ENCODE peak calls at places on chromosome 5, in seven cellular contexts. I is upper lobe of right lung; D is PC-3; V is uterus; O is CD8-positive, alpha-beta T cell; M is CD4-positive, CD25-positive, alpha-beta regulatory T cell; N is heart left ventricle. F is an unnamed sample. For H3K4me1, the result is how much of the 10 kb centered on the place peaks cover.

GRCh38 chr5:155941340-155941739 is 385.6 kb upstream of the SGCD start:
- DNase-seq in I (no peak), D (no peak), V (no peak), O (no peak), M (no peak), N (no peak), F (no peak)

GRCh38 chr5:133274597-133274935 is 222.8 kb downstream of the HSPA4 start:
- DNase-seq in I (no peak), D (no peak), V (no peak), O (no peak), M (no peak), N (no peak), F (no peak)

GRCh38 chr5:73822276-73822988 is 196.4 kb downstream of the ARHGEF28 start:
- DNase-seq in I (no peak), D (no peak), V (no peak), O (no peak), M (no peak), N (no peak), F (no peak)

GRCh38 chr5:175109058-175109755 is 334.8 kb downstream of the DRD1 start:
- DNase-seq in I (no peak), D (no peak), V (no peak), O (no peak), M (no peak), N (no peak), F (no peak)

GRCh38 chr5:129906177-129906887 is 2.1 kb downstream of the CHSY3 start:
- DNase-seq in I (peak), D (no peak), V (peak), O (no peak), M (no peak), N (peak), F (no peak)

GRCh38 chr5:6013496-6013895 is 364.9 kb downstream of the MED10 start:
- DNase-seq in I (no peak), D (no peak), V (no peak), O (no peak), M (no peak), N (no peak), F (no peak)

GRCh38 chr5:157219491-157220271 is 39.0 kb downstream of the ITK start:
- DNase-seq in I (no peak), D (no peak), V (no peak), O (no peak), M (no peak), N (no peak), F (no peak)

GRCh38 chr5:10133830-10134229 is 115.9 kb downstream of the ATPSCKMT start:
- DNase-seq in I (no peak), D (peak), V (no peak), O (no peak), M (no peak), N (no peak), F (no peak)

GRCh38 chr5:54360089-54360488 is 49.7 kb upstream of the ARL15 start:
- DNase-seq in I (no peak), D (peak), V (no peak), O (no peak), M (no peak), N (no peak), F (no peak)

GRCh38 chr5:88875609-88876234 is 7.3 kb downstream of the MEF2C start:
- DNase-seq in I (no peak), D (peak), V (no peak), O (no peak), M (no peak), N (no peak), F (no peak)

GRCh38 chr5:134070979-134071849 is 43.3 kb upstream of the TCF7 start:
- DNase-seq in I (no peak), D (no peak), V (no peak), O (peak), M (no peak), N (no peak), F (no peak)

GRCh38 chr5:112957970-112958773 is 18.4 kb upstream of the DCP2 start:
- DNase-seq in I (peak), D (peak), V (peak), O (no peak), M (no peak), N (peak), F (peak)

GRCh38 chr5:172076783-172077244 is 70.4 kb upstream of the FBXW11 start:
- DNase-seq in I (no peak), D (no peak), V (no peak), O (no peak), M (no peak), N (no peak), F (no peak)

GRCh38 chr5:141172381-141173204 is at the start of gene PCDHB7:
- DNase-seq in I (no peak), D (no peak), V (no peak), O (no peak), M (no peak), N (no peak), F (no peak)

GRCh38 chr5:168324864-168325615 is 33.6 kb downstream of the WWC1 start:
- DNase-seq in I (no peak), D (peak), V (no peak), O (no peak), M (no peak), N (no peak), F (peak)

GRCh38 chr5:14385022-14385421 is 196.6 kb upstream of the OTULINL start:
- DNase-seq in I (no peak), D (no peak), V (no peak), O (peak), M (no peak), N (no peak), F (no peak)

GRCh38 chr5:112546946-112547647 is 128.0 kb upstream of the EPB41L4A start:
- DNase-seq in I (no peak), D (no peak), V (no peak), O (no peak), M (no peak), N (no peak), F (no peak)

GRCh38 chr5:54757541-54757940 is 227.9 kb downstream of the ESM1 start:
- DNase-seq in I (no peak), D (no peak), V (no peak), O (no peak), M (no peak), N (no peak), F (no peak)

GRCh38 chr5:73121109-73121443 is 701 bp downstream of the TMEM171 start:
- DNase-seq in I (no peak), D (peak), V (no peak), O (no peak), M (no peak), N (no peak), F (no peak)

GRCh38 chr5:123359454-123359853 is 63.7 kb downstream of the CEP120 start:
- DNase-seq in I (no peak), D (no peak), V (no peak), O (no peak), M (no peak), N (no peak), F (no peak)

GRCh38 chr5:73374520-73375235 is 73.9 kb downstream of the FOXD1 start:
- DNase-seq in I (no peak), D (peak), V (no peak), O (no peak), M (no peak), N (no peak), F (no peak)

GRCh38 chr5:138159666-138160065 is 18.8 kb downstream of the BRD8 start:
- DNase-seq in I (no peak), D (no peak), V (no peak), O (no peak), M (no peak), N (no peak), F (no peak)

GRCh38 chr5:172707285-172708182 is 63.5 kb downstream of the DUSP1 start:
- DNase-seq in I (peak), D (peak), V (no peak), O (no peak), M (no peak), N (no peak), F (no peak)

GRCh38 chr5:140365282-140365681 is 5.3 kb downstream of the SLC4A9 start:
- DNase-seq in I (no peak), D (peak), V (no peak), O (no peak), M (no peak), N (no peak), F (no peak)

GRCh38 chr5:130514984-130515690 is 610.9 kb downstream of the CHSY3 start:
- DNase-seq in I (no peak), D (peak), V (no peak), O (no peak), M (no peak), N (no peak), F (no peak)

GRCh38 chr5:143227301-143227700 is 176.2 kb downstream of the NR3C1 start:
- DNase-seq in I (no peak), D (no peak), V (no peak), O (no peak), M (no peak), N (no peak), F (no peak)
- H3K4me1 ChIP-seq in I (under half), D (under half), V (under half), O (under half), M (half or more), N (under half), F (under half)

DNA sequence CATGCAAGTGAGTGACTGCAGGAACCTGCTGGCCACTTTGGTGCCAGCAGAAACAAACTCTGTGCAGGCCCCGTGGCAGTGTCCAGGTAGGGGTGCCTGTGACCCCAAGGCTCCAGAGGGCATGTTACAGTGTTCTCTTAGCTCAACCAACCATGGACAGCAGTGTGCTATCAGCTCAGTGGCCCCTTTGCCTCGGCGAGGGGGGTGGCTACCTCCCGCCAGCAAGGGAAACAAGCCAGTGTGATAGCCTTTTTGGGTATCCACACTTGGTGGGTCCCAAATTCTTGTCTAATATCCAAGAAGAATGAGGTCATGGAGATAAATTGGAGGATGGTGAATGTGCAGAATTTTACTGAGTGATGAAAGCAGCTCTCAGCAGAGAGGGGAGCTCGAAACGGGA is 298.6 kb upstream of the SLC30A5 start:
- DNase-seq in I (no peak), D (no peak), V (no peak), O (no peak), M (no peak), N (peak), F (no peak)
- H3K4me1 ChIP-seq in I (under half), D (under half), V (under half), O (under half), M (under half), N (under half), F (under half)

DNA sequence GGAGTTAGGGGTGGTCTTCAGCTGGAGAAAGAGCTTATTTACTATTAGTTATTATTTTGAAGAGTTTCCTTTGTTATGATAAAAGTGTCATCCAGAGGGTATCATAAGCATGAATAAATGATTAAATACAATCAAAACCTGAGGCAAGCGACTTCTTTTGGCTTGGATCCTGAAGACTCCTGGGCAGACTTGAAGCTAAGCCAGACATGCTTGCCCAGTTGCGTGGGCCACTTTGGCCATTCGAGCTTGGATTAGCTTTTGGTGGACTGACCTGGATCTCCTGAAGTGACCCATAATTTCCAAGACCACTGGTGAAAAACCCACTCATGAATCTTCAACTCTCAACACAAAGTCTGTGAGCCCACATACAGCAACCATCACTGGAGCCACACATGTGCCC is 335.8 kb downstream of the NR2F1-AS1 start:
- DNase-seq in I (no peak), D (no peak), V (no peak), O (no peak), M (no peak), N (no peak), F (no peak)
- H3K4me1 ChIP-seq in I (under half), D (under half), V (under half), O (under half), M (under half), N (under half), F (under half)

GRCh38 chr5:150174285-150174684 is 7.7 kb downstream of the CDX1 start:
- DNase-seq in I (no peak), D (no peak), V (no peak), O (no peak), M (no peak), N (no peak), F (no peak)
- H3K4me1 ChIP-seq in I (under half), D (under half), V (under half), O (under half), M (under half), N (under half), F (under half)

GRCh38 chr5:150596826-150597225 is 43.6 kb upstream of the SYNPO start:
- DNase-seq in I (no peak), D (no peak), V (no peak), O (no peak), M (no peak), N (no peak), F (no peak)
- H3K4me1 ChIP-seq in I (under half), D (under half), V (under half), O (under half), M (under half), N (half or more), F (under half)